ENCODE peak calls at places on chromosomes 11 and 22, in ten cellular contexts. V, J, P, W, M, E, C, R, K and A are unnamed samples.

GRCh38 chr22:45064313-45065268 is 54.8 kb upstream of the PHF21B start:
- DNase-seq in C (peak), M (peak), P (no peak), K (no peak), V (no peak), R (no peak), J (peak), E (no peak), W (no peak), A (no peak)

GRCh38 chr11:17745032-17745772 is 10.6 kb downstream of the KCNC1 start:
- DNase-seq in W (peak), P (no peak), K (no peak), E (no peak), J (no peak), M (no peak), R (no peak), V (no peak), C (no peak), A (peak)

GRCh38 chr11:64924910-64925284 is 408 bp downstream of the PPP2R5B start:
- DNase-seq in V (no peak), K (no peak), P (no peak), R (no peak), C (no peak), E (no peak), M (no peak), W (no peak), J (peak), A (no peak)

GRCh38 chr11:74842967-74843366 is 94.3 kb downstream of the RNF169 start:
- DNase-seq in K (no peak), V (no peak), E (no peak), M (no peak), C (no peak), P (no peak), W (no peak), R (no peak), J (no peak), A (no peak)

GRCh38 chr11:47355283-47356128 is 3.0 kb upstream of the MYBPC3 start:
- DNase-seq in P (peak), J (peak), V (no peak), M (peak), E (peak), W (peak), R (peak), C (peak), K (peak), A (peak)

GRCh38 chr22:31144223-31144622 is 3.9 kb upstream of the PLA2G3 start:
- DNase-seq in E (no peak), K (no peak), C (no peak), W (no peak), M (peak), J (peak), V (no peak), R (no peak), P (no peak), A (no peak)

GRCh38 chr22:25223269-25223850 is 3.9 kb downstream of the CRYBB2 start:
- DNase-seq in C (no peak), E (no peak), W (no peak), V (no peak), M (no peak), K (peak), P (no peak), J (no peak), R (no peak), A (no peak)

GRCh38 chr22:29798318-29798717 is 31.1 kb downstream of the UQCR10 start:
- DNase-seq in R (no peak), C (no peak), E (no peak), W (no peak), M (no peak), J (no peak), V (no peak), K (no peak), P (no peak), A (no peak)

GRCh38 chr11:28231475-28231874 is 123.3 kb downstream of the METTL15 start:
- DNase-seq in C (no peak), J (peak), M (no peak), W (no peak), E (no peak), K (no peak), V (no peak), P (no peak), R (no peak), A (no peak)

GRCh38 chr11:64723907-64724862 is 1.2 kb upstream of the NRXN2 start:
- DNase-seq in W (no peak), R (no peak), P (no peak), K (no peak), J (no peak), V (no peak), M (no peak), E (no peak), C (no peak), A (no peak)

GRCh38 chr11:19432370-19433163 is 191.8 kb upstream of the E2F8 start:
- DNase-seq in V (no peak), R (no peak), K (no peak), J (peak), C (no peak), E (peak), W (no peak), P (no peak), M (peak), A (no peak)

GRCh38 chr11:69874984-69875673 is 55.9 kb upstream of the FGF3 start:
- DNase-seq in R (no peak), P (no peak), M (no peak), K (no peak), E (no peak), W (peak), C (no peak), V (no peak), J (no peak), A (no peak)

GRCh38 chr11:34176980-34177319 is 71.5 kb downstream of the NAT10 start:
- DNase-seq in C (no peak), P (no peak), J (no peak), M (no peak), R (no peak), W (no peak), V (no peak), E (no peak), K (no peak), A (no peak)

GRCh38 chr11:73121692-73122091 is 20.4 kb downstream of the FCHSD2 start:
- DNase-seq in J (peak), K (no peak), E (no peak), C (no peak), M (peak), R (no peak), W (no peak), P (no peak), V (no peak), A (no peak)